ENCODE peak calls at places on chromosome 18, in five cellular contexts. C is astrocyte, J is gastrocnemius medialis, E is uterus, Q is endothelial cell of umbilical vein. P is an unnamed sample.

GRCh38 chr18:75198046-75198445 is 10.9 kb downstream of the PTGR3 start:
- DNase-seq in C (peak), J (no peak), E (no peak), Q (no peak), P (no peak)

GRCh38 chr18:74918276-74918675 is 290.7 kb downstream of the PTGR3 start:
- DNase-seq in C (no peak), J (no peak), E (no peak), Q (no peak), P (no peak)

GRCh38 chr18:13681701-13682100 is 44.7 kb downstream of the FAM210A start:
- DNase-seq in C (no peak), J (no peak), E (no peak), Q (no peak), P (no peak)

GRCh38 chr18:2027026-2027425 is 544.3 kb downstream of the METTL4 start:
- DNase-seq in C (peak), J (no peak), E (no peak), Q (no peak), P (no peak)

GRCh38 chr18:74173434-74173750 is 25.1 kb downstream of the TIMM21 start:
- DNase-seq in C (no peak), J (no peak), E (no peak), Q (no peak), P (no peak)

GRCh38 chr18:43396266-43396665 is 119.0 kb upstream of the SYT4 start:
- DNase-seq in C (no peak), J (no peak), E (no peak), Q (peak), P (no peak)

GRCh38 chr18:70673834-70674233 is 385.0 kb downstream of the SOCS6 start:
- DNase-seq in C (no peak), J (no peak), E (no peak), Q (no peak), P (no peak)

GRCh38 chr18:31679806-31680793 is 4.3 kb downstream of the B4GALT6 start:
- DNase-seq in C (no peak), J (no peak), E (no peak), Q (peak), P (no peak)

GRCh38 chr18:54020971-54021370 is 203.5 kb downstream of the MBD2 start:
- DNase-seq in C (no peak), J (no peak), E (no peak), Q (no peak), P (no peak)

DNA sequence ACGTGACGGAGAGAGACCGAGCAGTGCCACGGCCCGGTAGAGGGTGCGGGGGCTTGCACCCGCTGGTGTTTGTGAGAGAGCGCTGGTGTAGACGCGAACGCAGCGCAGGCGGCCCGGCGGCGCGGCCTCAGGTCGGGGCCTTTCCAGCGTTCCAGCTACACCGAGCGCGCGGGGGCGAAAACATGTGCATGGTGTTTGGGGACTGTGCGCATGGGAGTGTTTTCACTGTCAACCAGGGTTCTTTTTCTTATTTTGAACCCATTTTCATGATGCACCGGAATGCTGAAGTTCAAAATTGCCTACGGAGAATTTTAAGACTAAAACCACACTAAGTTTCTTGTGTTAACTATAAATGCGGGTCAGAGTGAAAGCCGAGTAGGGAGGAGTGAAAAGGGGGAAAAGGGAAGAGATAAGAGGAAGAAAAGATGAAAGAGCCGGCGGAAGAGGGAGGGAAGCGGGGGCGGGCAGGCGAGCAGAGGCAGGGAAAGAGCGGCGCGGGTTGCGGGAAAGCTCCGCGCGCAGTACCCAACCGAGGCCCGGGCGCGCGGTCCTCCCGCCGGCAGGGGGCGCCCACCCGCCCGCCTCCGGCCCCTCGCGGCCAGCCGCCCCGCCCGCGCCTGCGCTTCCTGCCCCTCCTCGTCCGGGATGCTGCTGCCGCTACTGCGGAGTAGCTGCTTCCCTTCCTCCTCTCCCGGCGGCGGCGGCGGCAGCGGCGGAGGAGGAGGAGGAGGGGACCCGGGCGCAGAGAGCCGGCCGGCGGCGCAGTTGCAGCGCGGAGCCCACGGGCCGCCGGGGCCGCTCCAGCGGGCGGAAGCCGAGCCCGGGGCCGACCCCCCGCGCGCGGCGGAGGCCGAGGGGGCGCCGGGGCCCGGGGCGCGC is at the start of gene RAB12:
- DNase-seq in C (peak), J (peak), E (peak), Q (peak), P (peak)
- TF ChIP-seq CTCF in C (no peak), J (peak), E (peak), Q (peak), P (peak)

GRCh38 chr18:22228930-22229329 is 59.5 kb downstream of the GATA6 start:
- DNase-seq in C (peak), J (no peak), E (no peak), Q (no peak), P (no peak)
- H3K27ac ChIP-seq in C (no peak), J (no peak), E (no peak), Q (no peak), P (no peak)

GRCh38 chr18:78984941-78985784 is 5.5 kb downstream of the SALL3 start:
- DNase-seq in C (no peak), J (no peak), E (no peak), Q (no peak), P (peak)
- TF ChIP-seq CTCF in C (no peak), J (no peak), E (no peak), Q (no peak), P (peak)

GRCh38 chr18:28174181-28174906 is 2.6 kb downstream of the CDH2 start:
- DNase-seq in C (no peak), J (no peak), E (no peak), Q (no peak), P (no peak)

GRCh38 chr18:28176933-28177827 is at the start of gene CDH2:
- DNase-seq in C (peak), J (no peak), E (peak), Q (peak), P (peak)

GRCh38 chr18:28175047-28175929 is 1.6 kb downstream of the CDH2 start:
- DNase-seq in C (peak), J (no peak), E (no peak), Q (peak), P (peak)

GRCh38 chr18:28176674-28176932 is 327 bp downstream of the CDH2 start:
- DNase-seq in C (no peak), J (no peak), E (no peak), Q (no peak), P (no peak)

DNA sequence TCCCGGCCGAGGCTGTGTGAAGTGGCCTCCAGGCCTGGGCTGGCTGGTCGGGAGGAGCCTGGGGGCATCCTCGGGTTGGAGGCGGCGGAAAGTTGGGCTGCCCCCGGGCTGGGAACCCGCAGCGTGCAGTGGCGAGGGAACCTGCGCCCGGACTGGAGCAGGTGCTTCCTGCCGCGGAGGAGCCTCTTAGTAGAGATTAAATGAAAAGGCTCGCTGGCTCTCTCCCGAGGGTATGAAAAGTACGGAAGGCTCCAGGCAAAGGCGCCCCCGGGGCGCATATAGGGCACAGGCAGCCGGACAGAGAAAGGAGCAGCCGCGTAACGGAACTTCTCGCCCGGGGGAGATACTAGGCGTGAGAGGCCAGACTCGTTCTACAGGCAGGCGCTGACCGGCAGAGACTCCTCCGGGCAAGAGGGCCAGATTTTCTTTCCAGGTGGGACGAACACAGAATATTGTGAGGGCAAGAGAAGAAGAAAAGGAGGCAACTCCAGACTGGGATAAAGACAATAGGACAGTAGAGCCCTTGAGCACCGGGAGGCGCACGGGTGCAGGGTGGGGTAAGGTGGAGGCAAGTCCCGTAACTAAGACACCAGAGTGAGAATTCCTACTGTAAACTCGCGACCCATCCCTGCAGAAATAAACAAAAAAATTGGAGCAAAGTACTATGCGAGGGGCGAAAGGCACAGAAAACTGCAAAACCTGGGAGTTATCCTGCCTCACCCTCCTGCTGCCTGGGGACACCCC is 828 bp downstream of the CDH2 start:
- DNase-seq in C (no peak), J (no peak), E (no peak), Q (peak), P (peak)
- H3K27ac ChIP-seq in C (peak), J (no peak), E (no peak), Q (peak), P (peak)

P was measured in WERI-Rb-1.